ENCODE peak calls at places on chromosomes 4 and X, in six cellular contexts. K, C, N, B, L and G are unnamed samples.

GRCh38 chr4:83110970-83111369 is 3.6 kb downstream of the PLAC8 start:
- DNase-seq in B (no peak), L (no peak), C (no peak), K (no peak), N (no peak), G (no peak)

GRCh38 chrX:21655901-21656586 is 2.1 kb downstream of the KLHL34 start:
- DNase-seq in N (no peak), L (no peak), K (no peak), B (peak), C (no peak), G (no peak)

GRCh38 chr4:150940123-150940522 is 75.0 kb downstream of the LRBA start:
- DNase-seq in N (no peak), B (no peak), K (no peak), L (no peak), C (no peak), G (no peak)

GRCh38 chr4:141046255-141046654 is 87.0 kb downstream of the RNF150 start:
- DNase-seq in N (no peak), C (no peak), L (peak), B (no peak), K (peak), G (peak)

GRCh38 chr4:7189475-7190277 is 2.7 kb upstream of the SORCS2 start:
- DNase-seq in K (no peak), C (no peak), L (peak), N (peak), B (no peak), G (no peak)

GRCh38 chrX:10098235-10098819 is 58.4 kb upstream of the CLCN4 start:
- DNase-seq in B (peak), L (no peak), K (peak), N (no peak), C (no peak), G (no peak)

GRCh38 chr4:42627887-42628646 is 28.8 kb downstream of the ATP8A1 start:
- DNase-seq in B (peak), K (no peak), L (peak), C (peak), N (no peak), G (no peak)

GRCh38 chrX:49250578-49250977 is 13.9 kb downstream of the FOXP3 start:
- DNase-seq in N (no peak), L (no peak), K (no peak), B (no peak), C (no peak), G (no peak)

GRCh38 chr4:54745031-54745770 is 87.4 kb downstream of the KIT start:
- DNase-seq in L (no peak), N (no peak), K (peak), B (no peak), C (no peak), G (no peak)

GRCh38 chrX:69066966-69067525 is 98.2 kb downstream of the PJA1 start:
- DNase-seq in L (peak), N (no peak), K (peak), C (no peak), B (no peak), G (no peak)

GRCh38 chr4:5364406-5364805 is 313.1 kb downstream of the STK32B start:
- DNase-seq in B (no peak), N (no peak), L (no peak), C (no peak), K (no peak), G (no peak)

GRCh38 chrX:68072016-68072415 is 361.3 kb downstream of the OPHN1 start:
- DNase-seq in L (no peak), C (no peak), B (no peak), K (no peak), N (no peak), G (no peak)

GRCh38 chr4:22607382-22607781 is 85.4 kb upstream of the GBA3 start:
- DNase-seq in B (peak), N (no peak), K (peak), C (no peak), L (peak), G (no peak)

GRCh38 chrX:55159556-55159955 is 60.6 kb upstream of the PAGE5 start:
- DNase-seq in B (no peak), L (no peak), K (no peak), N (no peak), C (no peak), G (no peak)

GRCh38 chr4:8840816-8841455 is 30.7 kb downstream of the HMX1 start:
- DNase-seq in N (peak), B (no peak), L (peak), K (no peak), C (no peak), G (no peak)

GRCh38 chr4:187603093-187603395 is 392.5 kb upstream of the ZFP42 start:
- DNase-seq in K (peak), N (no peak), L (no peak), C (no peak), B (no peak), G (peak)

GRCh38 chr4:152540293-152540674 is 4.4 kb upstream of the FBXW7 start:
- DNase-seq in N (no peak), B (no peak), C (no peak), K (no peak), L (no peak), G (no peak)

GRCh38 chr4:57320217-57320616 is 210.0 kb upstream of the IGFBP7 start:
- DNase-seq in C (no peak), L (no peak), K (peak), B (no peak), N (no peak), G (no peak)

GRCh38 chrX:119468930-119469635 is 839 bp downstream of the SLC25A5 start:
- DNase-seq in N (peak), K (peak), B (peak), L (peak), C (peak), G (peak)

GRCh38 chrX:129000018-129000417 is 523.3 kb downstream of the SMARCA1 start:
- DNase-seq in L (no peak), N (no peak), K (no peak), C (no peak), B (no peak), G (no peak)

GRCh38 chr4:24209131-24209530 is 319.3 kb upstream of the PPARGC1A start:
- DNase-seq in B (no peak), N (no peak), L (no peak), C (no peak), K (peak), G (no peak)

GRCh38 chrX:10726647-10727046 is 106.3 kb upstream of the MID1 start:
- DNase-seq in C (no peak), B (no peak), L (no peak), K (peak), N (no peak), G (peak)

GRCh38 chr4:42280327-42281095 is 116.8 kb upstream of the SHISA3 start:
- DNase-seq in C (no peak), B (no peak), N (no peak), K (peak), L (no peak), G (no peak)

GRCh38 chr4:55124337-55125076 is 888 bp downstream of the KDR start:
- DNase-seq in N (no peak), K (no peak), L (no peak), B (no peak), C (no peak), G (no peak)

GRCh38 chrX:39813631-39814246 is 284.0 kb downstream of the BCOR start:
- DNase-seq in N (no peak), L (peak), C (no peak), B (peak), K (peak), G (peak)

GRCh38 chrX:110853610-110854009 is 58.0 kb upstream of the CHRDL1 start:
- DNase-seq in N (no peak), C (no peak), B (no peak), L (no peak), K (peak), G (peak)

GRCh38 chrX:46777971-46778810 is 19.3 kb upstream of the SLC9A7 start:
- DNase-seq in N (no peak), B (no peak), K (peak), C (no peak), L (no peak), G (peak)

GRCh38 chr4:16764622-16765021 is 133.8 kb downstream of the LDB2 start:
- DNase-seq in L (no peak), N (no peak), K (no peak), C (no peak), B (no peak), G (peak)

GRCh38 chr4:26074672-26075071 is 160.7 kb downstream of the SMIM20 start:
- DNase-seq in C (no peak), B (no peak), N (peak), L (no peak), K (no peak), G (no peak)

GRCh38 chr4:99458911-99459447 is 23.8 kb upstream of the ADH7 start:
- DNase-seq in B (no peak), K (peak), L (no peak), N (no peak), C (no peak), G (no peak)

GRCh38 chr4:87050596-87050995 is 115.8 kb downstream of the AFF1 start:
- DNase-seq in L (no peak), B (no peak), C (no peak), N (no peak), K (no peak), G (no peak)

GRCh38 chr4:69066945-69067344 is 29.3 kb upstream of the UGT2B7 start:
- DNase-seq in C (no peak), K (no peak), B (no peak), N (no peak), L (no peak), G (no peak)

GRCh38 chr4:5211274-5211852 is 160.1 kb downstream of the STK32B start:
- DNase-seq in N (no peak), K (no peak), C (no peak), B (no peak), L (no peak), G (no peak)

GRCh38 chrX:77743720-77744119 is 42.3 kb downstream of the ATRX start:
- DNase-seq in N (no peak), B (no peak), K (no peak), L (no peak), C (no peak), G (no peak)

DNA sequence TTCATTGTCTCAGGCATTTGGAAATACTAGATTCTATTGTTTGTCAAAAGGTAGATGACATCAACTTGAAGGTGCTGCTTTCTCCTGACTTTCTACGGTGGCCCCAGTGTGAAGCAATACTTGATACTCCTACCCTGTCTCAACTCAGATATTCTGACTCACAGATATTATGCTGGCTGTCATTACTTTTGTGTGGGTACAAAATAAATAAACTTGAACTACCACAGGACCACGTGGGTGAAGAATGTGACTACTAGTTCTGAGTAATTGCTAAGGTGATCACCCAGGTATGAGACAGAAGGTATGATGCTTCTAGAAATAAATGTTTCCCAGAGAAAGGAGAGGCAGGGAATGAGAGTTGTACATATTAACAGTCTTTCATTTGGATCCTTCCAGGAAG is 275.3 kb upstream of the SPOCK3 start:
- DNase-seq in L (no peak), C (no peak), K (no peak), B (no peak), N (no peak), G (no peak)
- TF ChIP-seq CTCF in L (no peak), C (no peak), K (no peak), B (no peak), N (no peak), G (no peak)

DNA sequence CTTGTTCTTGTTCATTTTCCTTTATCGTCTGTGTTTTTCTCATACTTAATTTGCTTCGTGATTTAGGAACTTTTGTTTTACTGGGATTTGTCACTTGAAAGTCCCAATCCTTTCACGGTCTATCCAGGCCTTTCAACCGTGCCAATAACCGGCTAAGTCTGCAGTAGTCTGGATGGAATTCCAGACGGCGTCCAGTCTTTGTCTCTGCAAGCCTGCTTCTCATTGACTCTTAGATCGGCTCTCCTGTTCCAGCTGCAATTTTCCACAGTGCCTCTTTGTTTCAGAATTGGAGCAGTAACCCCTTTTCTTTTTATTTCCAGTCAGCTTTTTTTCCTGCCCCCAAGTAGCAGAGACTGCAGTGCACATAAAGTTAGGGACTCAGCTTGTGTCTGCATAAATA is 37.2 kb upstream of the DHRSX start:
- DNase-seq in L (no peak), B (no peak), N (no peak), K (no peak), C (no peak), G (no peak)
- H3K4me3 ChIP-seq in L (no peak), B (no peak), N (no peak), K (no peak), C (no peak), G (no peak)

GRCh38 chr4:21512351-21512750 is 436.2 kb downstream of the KCNIP4 start:
- DNase-seq in L (no peak), N (no peak), C (no peak), B (no peak), K (peak), G (peak)
- TF ChIP-seq CTCF in L (peak), N (peak), C (no peak), B (no peak), K (peak), G (peak)

GRCh38 chrX:80334583-80334982 is 85.7 kb upstream of the TENT5D start:
- DNase-seq in C (no peak), B (no peak), N (no peak), L (no peak), K (no peak), G (no peak)
- H3K4me3 ChIP-seq in C (no peak), B (no peak), N (peak), L (peak), K (peak), G (peak)